ENCODE peak calls at places on chromosome 13, in six cellular contexts. One of them, this sample, is unnamed.

GRCh38 chr13:51397262-51397933 is 55.4 kb downstream of the INTS6 start:
- DNase-seq in ELR: peak; percentile 9
- DNase-seq in T-cell: no peak
- DNase-seq in SK-N-SH: peak; percentile 3
- DNase-seq in thoracic aorta: peak; percentile 2
- DNase-seq in activated CD4-positive, alpha-beta T cell treated with anti-CD3 and anti-CD28 coated beads, Interleukin-2, amount 10 ng/mL, durations not matched to agents 7 days and 5 days: no peak
- DNase-seq in this sample: no peak

GRCh38 chr13:97976551-97977375 is 23.3 kb downstream of the IPO5 start:
- DNase-seq in ELR: peak; percentile 50
- DNase-seq in T-cell: no peak
- DNase-seq in SK-N-SH: peak; percentile 75
- DNase-seq in thoracic aorta: peak; percentile 48
- DNase-seq in activated CD4-positive, alpha-beta T cell treated with anti-CD3 and anti-CD28 coated beads, Interleukin-2, amount 10 ng/mL, durations not matched to agents 7 days and 5 days: peak; percentile 88
- DNase-seq in this sample: no peak

GRCh38 chr13:77554079-77554478 is 18.6 kb downstream of the SCEL start:
- DNase-seq in ELR: no peak
- DNase-seq in T-cell: no peak
- DNase-seq in SK-N-SH: no peak
- DNase-seq in thoracic aorta: no peak
- DNase-seq in activated CD4-positive, alpha-beta T cell treated with anti-CD3 and anti-CD28 coated beads, Interleukin-2, amount 10 ng/mL, durations not matched to agents 7 days and 5 days: no peak
- DNase-seq in this sample: no peak

GRCh38 chr13:76791290-76791664 is 94.9 kb downstream of the KCTD12 start:
- DNase-seq in ELR: peak; percentile 37
- DNase-seq in T-cell: no peak
- DNase-seq in SK-N-SH: no peak
- DNase-seq in thoracic aorta: no peak
- DNase-seq in activated CD4-positive, alpha-beta T cell treated with anti-CD3 and anti-CD28 coated beads, Interleukin-2, amount 10 ng/mL, durations not matched to agents 7 days and 5 days: no peak
- DNase-seq in this sample: no peak

GRCh38 chr13:60617863-60618733 is 221.1 kb downstream of the TDRD3 start:
- DNase-seq in ELR: peak; percentile 50
- DNase-seq in T-cell: no peak
- DNase-seq in SK-N-SH: no peak
- DNase-seq in thoracic aorta: no peak
- DNase-seq in activated CD4-positive, alpha-beta T cell treated with anti-CD3 and anti-CD28 coated beads, Interleukin-2, amount 10 ng/mL, durations not matched to agents 7 days and 5 days: no peak
- DNase-seq in this sample: no peak

GRCh38 chr13:105365831-105366230 is 1169.6 kb downstream of the EFNB2 start:
- DNase-seq in ELR: no peak
- DNase-seq in T-cell: no peak
- DNase-seq in SK-N-SH: no peak
- DNase-seq in thoracic aorta: no peak
- DNase-seq in activated CD4-positive, alpha-beta T cell treated with anti-CD3 and anti-CD28 coated beads, Interleukin-2, amount 10 ng/mL, durations not matched to agents 7 days and 5 days: no peak
- DNase-seq in this sample: no peak

GRCh38 chr13:73216381-73216831 is 157.6 kb downstream of the KLF5 start:
- DNase-seq in ELR: no peak
- DNase-seq in T-cell: no peak
- DNase-seq in SK-N-SH: no peak
- DNase-seq in thoracic aorta: no peak
- DNase-seq in activated CD4-positive, alpha-beta T cell treated with anti-CD3 and anti-CD28 coated beads, Interleukin-2, amount 10 ng/mL, durations not matched to agents 7 days and 5 days: no peak
- DNase-seq in this sample: no peak

GRCh38 chr13:29849731-29850212 is 645 bp downstream of the UBL3 start:
- DNase-seq in ELR: peak; percentile 88
- DNase-seq in T-cell: no peak
- DNase-seq in SK-N-SH: peak; percentile 70
- DNase-seq in thoracic aorta: peak; percentile 31
- DNase-seq in activated CD4-positive, alpha-beta T cell treated with anti-CD3 and anti-CD28 coated beads, Interleukin-2, amount 10 ng/mL, durations not matched to agents 7 days and 5 days: peak; percentile 31
- DNase-seq in this sample: no peak